ENCODE peak calls at places on chromosomes 12 and 14, in six cellular contexts. D is HepG2, Z is K562, M is SK-N-SH, B is GM12878, S is HCT116. Y is an unnamed sample.

GRCh38 chr14:34775922-34776321 is 61.5 kb upstream of the CFL2 start:
- DNase-seq in D (peak), Z (no peak), M (no peak), B (no peak), S (no peak), Y (no peak)

GRCh38 chr14:75238728-75239455 is 39.7 kb upstream of the FOS start:
- DNase-seq in D (no peak), Z (no peak), M (no peak), B (no peak), S (no peak), Y (no peak)

GRCh38 chr12:124686001-124686884 is 118.8 kb upstream of the NCOR2 start:
- DNase-seq in D (no peak), Z (peak), M (no peak), B (no peak), S (no peak), Y (peak)

GRCh38 chr14:95831041-95831440 is 45.6 kb upstream of the TUNAR start:
- DNase-seq in D (no peak), Z (no peak), M (no peak), B (no peak), S (no peak), Y (no peak)

GRCh38 chr12:12126551-12126950 is 55.8 kb downstream of the BCL2L14 start:
- DNase-seq in D (no peak), Z (no peak), M (no peak), B (no peak), S (no peak), Y (no peak)

GRCh38 chr14:43540948-43541347 is 966.1 kb downstream of the FSCB start:
- DNase-seq in D (peak), Z (no peak), M (peak), B (no peak), S (no peak), Y (peak)

GRCh38 chr14:38262844-38263243 is 7.0 kb upstream of the CLEC14A start:
- DNase-seq in D (no peak), Z (no peak), M (no peak), B (no peak), S (no peak), Y (no peak)

GRCh38 chr12:29961231-29961630 is 177.5 kb upstream of the TMTC1 start:
- DNase-seq in D (no peak), Z (no peak), M (no peak), B (no peak), S (no peak), Y (no peak)

GRCh38 chr12:4320287-4320858 is 640 bp upstream of the TIGAR start:
- DNase-seq in D (no peak), Z (no peak), M (no peak), B (no peak), S (no peak), Y (no peak)

GRCh38 chr12:91094036-91094660 is 17.1 kb downstream of the LUM start:
- DNase-seq in D (no peak), Z (no peak), M (no peak), B (no peak), S (no peak), Y (no peak)

GRCh38 chr14:105059917-105060565 is 5.2 kb downstream of the GPR132 start:
- DNase-seq in D (no peak), Z (no peak), M (no peak), B (no peak), S (no peak), Y (no peak)

GRCh38 chr12:90543841-90544240 is 411.1 kb downstream of the CCER1 start:
- DNase-seq in D (no peak), Z (no peak), M (no peak), B (no peak), S (no peak), Y (no peak)

GRCh38 chr14:23447634-23448353 is 12.3 kb upstream of the MYH7 start:
- DNase-seq in D (peak), Z (no peak), M (no peak), B (no peak), S (no peak), Y (no peak)

GRCh38 chr14:73457050-73457934 is 1.1 kb downstream of the NUMB start:
- DNase-seq in D (no peak), Z (no peak), M (peak), B (no peak), S (no peak), Y (peak)

GRCh38 chr12:4282103-4282891 is 8.7 kb downstream of the CCND2 start:
- DNase-seq in D (no peak), Z (no peak), M (no peak), B (no peak), S (no peak), Y (no peak)

DNA sequence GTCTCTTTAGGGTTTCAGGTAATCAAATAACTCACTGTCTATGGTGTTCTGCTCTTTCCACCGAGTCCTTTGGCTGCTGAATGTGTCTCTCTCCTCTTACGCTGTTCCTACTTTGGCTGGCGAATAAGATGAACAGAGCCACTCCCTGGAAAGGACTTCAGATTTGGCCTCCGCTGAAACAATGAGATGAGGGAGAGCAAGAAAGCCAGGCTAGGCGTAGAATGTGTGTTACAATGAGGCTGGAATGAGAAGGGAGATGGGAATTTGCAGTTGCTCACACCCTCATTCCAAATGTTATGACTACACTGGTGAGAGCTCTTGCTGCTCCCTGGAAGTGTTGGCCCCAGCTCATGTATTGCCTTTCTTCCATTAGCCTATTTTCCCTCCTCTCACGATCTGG is at the start of gene MFAP5:
- DNase-seq in D (no peak), Z (no peak), M (no peak), B (no peak), S (no peak), Y (no peak)
- TF ChIP-seq JUND in D (no peak), Z (no peak), M (no peak), B (no peak), S (no peak), Y (no peak)

DNA sequence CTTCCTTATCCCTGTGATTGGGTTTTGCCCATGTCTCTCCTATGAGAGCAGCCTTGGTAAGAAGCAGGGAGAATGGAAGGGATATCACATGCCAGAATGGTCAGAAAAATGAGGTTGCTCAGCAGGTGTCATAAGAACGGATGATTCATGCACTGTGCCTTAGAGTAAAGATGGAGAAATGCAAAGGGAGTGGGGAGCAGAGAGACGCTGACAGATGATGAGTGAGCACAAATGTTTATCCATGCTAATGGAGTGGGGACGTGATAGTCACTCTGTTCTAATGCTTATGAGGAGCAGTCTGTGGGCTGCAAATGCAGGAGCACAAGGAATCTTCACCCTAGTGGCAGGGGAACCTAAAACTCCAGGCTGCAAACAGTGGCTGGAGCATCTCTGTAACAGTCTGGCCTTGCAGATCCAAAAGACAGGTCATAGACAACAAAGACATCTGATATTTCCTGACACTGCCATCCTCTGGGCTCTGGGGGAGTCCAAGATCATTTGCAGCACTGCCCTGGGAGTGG is 243.2 kb downstream of the CACNA1C start:
- DNase-seq in D (no peak), Z (no peak), M (no peak), B (no peak), S (no peak), Y (no peak)
- TF ChIP-seq JUND in D (no peak), Z (no peak), M (no peak), B (no peak), S (no peak), Y (no peak)

DNA sequence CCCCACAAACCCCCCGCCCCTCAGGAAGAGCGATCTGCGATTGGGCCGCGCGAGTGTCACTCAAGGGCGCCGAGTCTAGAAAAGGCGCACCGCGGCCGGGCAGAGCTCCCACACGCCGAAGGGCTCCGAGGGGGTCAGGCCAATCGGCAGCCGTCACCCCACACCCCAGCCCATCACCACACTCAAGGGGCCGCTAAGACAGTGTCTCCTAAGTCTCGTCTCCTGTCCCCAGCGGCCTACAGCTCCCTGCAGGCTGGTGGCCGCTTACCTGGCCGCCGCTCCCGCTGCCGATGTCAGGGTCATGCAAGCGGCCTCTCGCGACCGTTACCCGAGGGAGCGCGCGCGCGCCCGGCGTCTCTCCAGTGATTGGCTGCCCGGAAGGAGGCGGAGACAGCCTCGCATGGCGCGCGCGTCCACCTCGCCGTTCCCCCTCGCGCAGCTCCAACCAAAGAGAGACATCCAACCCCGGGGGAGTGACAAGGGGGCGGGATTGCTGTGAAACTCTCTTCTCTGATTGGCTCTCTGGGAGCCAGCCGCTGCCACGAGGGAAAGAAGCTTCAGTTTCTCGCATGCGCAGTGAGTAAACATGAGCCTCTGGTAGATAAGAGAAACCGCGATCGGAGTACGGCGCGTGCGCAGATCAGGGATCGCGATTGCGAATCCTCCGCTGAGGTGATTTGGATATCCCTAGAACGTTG is at the start of the genes MPHOSPH9 and MTRFR:
- DNase-seq in D (peak), Z (peak), M (peak), B (peak), S (peak), Y (peak)
- TF ChIP-seq JUND in D (peak), Z (no peak), M (no peak), B (no peak), S (no peak), Y (no peak)

GRCh38 chr12:44063671-44064070 is 227.8 kb downstream of the TMEM117 start:
- DNase-seq in D (no peak), Z (no peak), M (no peak), B (no peak), S (no peak), Y (no peak)
- TF ChIP-seq JUND in D (no peak), Z (no peak), M (no peak), B (no peak), S (no peak), Y (no peak)

GRCh38 chr12:93482721-93483120 is 15.4 kb downstream of the MRPL42 start:
- DNase-seq in D (no peak), Z (no peak), M (no peak), B (no peak), S (no peak), Y (no peak)
- TF ChIP-seq JUND in D (no peak), Z (no peak), M (no peak), B (no peak), S (no peak), Y (no peak)

DNA sequence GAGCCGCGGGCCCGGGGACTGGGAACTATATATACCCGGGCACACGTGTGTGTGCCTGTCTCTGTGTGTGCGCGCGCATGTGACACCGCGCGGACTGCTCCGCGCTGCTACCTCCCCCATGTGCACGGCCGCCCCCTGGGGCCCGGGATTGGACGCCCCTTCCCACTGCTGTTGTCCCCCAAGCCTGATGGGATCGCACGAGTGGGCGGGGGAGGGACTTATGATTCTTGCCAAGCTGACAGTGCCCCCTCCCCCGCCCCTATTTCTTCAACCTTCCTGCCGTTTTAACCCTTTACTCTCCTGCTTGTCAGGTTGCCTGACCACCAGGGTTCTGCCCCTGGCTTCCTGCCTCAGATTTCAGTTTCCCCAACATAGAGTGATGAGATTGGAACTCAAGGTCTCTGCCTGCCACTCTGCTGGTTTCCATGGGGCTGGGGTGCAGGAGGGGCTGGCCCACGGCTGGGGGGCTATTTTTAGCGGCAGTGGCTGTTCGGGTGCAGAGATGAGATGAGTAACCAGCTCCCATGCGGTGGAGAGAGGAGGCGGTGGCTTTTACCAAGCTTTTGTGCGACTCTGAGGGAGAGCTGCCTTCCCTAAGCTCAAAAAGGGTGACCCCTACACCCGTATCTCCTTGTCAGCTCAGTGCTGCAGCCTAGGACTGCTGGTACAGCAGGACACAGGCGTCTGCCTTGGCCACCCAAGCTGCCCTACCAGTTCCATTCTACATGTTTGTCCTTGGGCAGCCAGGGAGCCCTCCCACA is at the start of gene DDN:
- DNase-seq in D (no peak), Z (peak), M (peak), B (no peak), S (peak), Y (peak)
- TF ChIP-seq JUND in D (no peak), Z (no peak), M (no peak), B (no peak), S (no peak), Y (no peak)

GRCh38 chr12:22656376-22656775 is 31.4 kb downstream of the ETNK1 start:
- DNase-seq in D (no peak), Z (no peak), M (no peak), B (no peak), S (no peak), Y (no peak)

GRCh38 chr12:22653790-22654189 is 28.8 kb downstream of the ETNK1 start:
- DNase-seq in D (no peak), Z (no peak), M (no peak), B (no peak), S (no peak), Y (no peak)

GRCh38 chr12:22658214-22658613 is 33.2 kb downstream of the ETNK1 start:
- DNase-seq in D (no peak), Z (no peak), M (no peak), B (no peak), S (no peak), Y (no peak)

GRCh38 chr12:22656835-22657234 is 31.9 kb downstream of the ETNK1 start:
- DNase-seq in D (no peak), Z (no peak), M (no peak), B (no peak), S (no peak), Y (no peak)

DNA sequence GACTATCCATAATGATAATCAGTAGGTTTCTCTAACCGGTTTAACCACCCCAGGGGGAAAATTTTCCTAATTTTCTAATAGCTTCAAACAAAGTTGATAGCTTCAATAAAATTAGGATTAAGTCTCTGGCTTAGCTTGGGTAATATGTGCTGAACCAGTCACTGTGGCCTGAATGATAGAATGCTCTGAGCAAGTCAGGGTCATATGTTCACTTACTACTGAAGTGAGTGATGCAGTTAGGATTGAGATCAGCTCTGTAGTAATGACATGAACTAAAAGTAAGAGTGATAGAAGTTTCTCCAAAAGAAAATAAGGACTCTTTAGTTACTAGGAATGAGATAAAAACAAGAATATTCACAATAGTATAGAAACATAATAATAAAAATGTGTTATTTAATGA is 32.6 kb downstream of the ETNK1 start:
- DNase-seq in D (no peak), Z (no peak), M (no peak), B (no peak), S (no peak), Y (no peak)
- TF ChIP-seq JUND in D (no peak), Z (no peak), M (no peak), B (no peak), S (no peak), Y (no peak)

DNA sequence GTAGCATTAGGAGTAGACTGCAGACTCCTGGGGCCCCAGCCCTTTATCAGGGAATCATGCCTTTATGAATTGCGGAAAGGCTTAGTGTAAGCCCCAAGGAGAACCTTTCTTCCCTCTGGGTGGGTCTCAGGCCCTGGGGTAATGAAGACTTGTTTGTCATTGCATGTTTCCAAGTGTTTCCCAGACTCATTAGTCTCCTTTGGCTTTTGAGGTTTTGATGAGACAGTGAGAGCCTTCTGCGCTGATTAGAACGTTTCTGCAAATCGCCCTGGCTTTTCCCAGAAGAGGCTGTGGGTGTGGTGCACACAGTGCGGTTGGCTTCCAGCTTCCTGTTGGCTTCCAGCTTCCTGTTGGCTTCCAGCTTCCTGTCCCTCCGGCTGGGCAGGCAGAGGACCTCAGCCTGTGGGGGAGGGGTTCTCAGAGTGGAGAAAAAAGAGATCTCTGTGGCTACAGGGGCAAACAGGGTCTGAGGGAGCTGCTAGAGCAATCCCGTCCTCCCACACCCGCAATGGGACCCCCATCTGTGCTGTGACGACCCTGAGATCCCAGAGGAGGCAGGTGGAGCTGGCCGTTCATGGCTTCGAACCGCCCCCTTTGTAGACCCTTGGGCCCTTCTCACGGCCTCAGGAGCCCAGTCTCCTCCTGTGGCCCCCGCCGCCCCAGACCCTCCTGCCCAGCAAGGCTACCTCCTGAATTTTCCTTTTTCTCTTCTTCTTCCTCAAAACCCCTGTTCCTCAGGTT is 42.1 kb downstream of the GPR68 start:
- DNase-seq in D (no peak), Z (peak), M (no peak), B (no peak), S (no peak), Y (peak)
- TF ChIP-seq JUND in D (no peak), Z (peak), M (no peak), B (no peak), S (no peak), Y (no peak)

DNA sequence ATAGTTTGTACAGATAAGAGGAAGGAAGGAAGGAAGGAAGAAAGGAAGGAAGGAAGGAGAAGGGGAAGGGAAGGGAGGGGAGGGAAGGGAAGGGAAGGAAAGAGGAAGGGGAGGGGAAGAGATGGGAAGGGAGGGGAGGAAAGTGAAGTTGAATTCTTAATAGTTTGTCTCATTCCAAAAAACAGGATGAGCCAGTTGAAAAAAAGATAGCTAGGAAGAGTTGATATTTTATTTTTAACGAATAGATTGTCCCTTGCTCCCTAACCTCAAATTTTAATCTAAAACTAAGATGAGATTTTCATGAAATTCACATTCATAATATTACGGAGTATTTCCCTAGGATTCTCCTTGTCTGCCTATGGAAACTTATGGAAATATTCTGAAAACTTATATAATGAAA is 80.7 kb downstream of the ZFC3H1 start:
- DNase-seq in D (no peak), Z (no peak), M (no peak), B (no peak), S (no peak), Y (no peak)
- TF ChIP-seq JUND in D (no peak), Z (no peak), M (no peak), B (no peak), S (no peak), Y (no peak)